ENCODE peak calls at places on chromosome 7, in six cellular contexts. M, Z, W, O, J and D are unnamed samples.

GRCh38 chr7:100022621-100023020 is 7.2 kb downstream of the ZKSCAN1 start:
- DNase-seq in O (no peak), M (no peak), W (no peak), Z (no peak), J (peak), D (no peak)

GRCh38 chr7:51124321-51124720 is 192.3 kb downstream of the COBL start:
- DNase-seq in J (no peak), O (no peak), M (no peak), Z (no peak), W (no peak), D (no peak)

GRCh38 chr7:117751775-117752174 is 121.5 kb downstream of the CTTNBP2 start:
- DNase-seq in M (no peak), Z (no peak), W (no peak), J (no peak), O (no peak), D (no peak)

GRCh38 chr7:158017226-158018060 is 570.2 kb downstream of the PTPRN2 start:
- DNase-seq in W (no peak), J (no peak), M (no peak), Z (no peak), O (no peak), D (no peak)

GRCh38 chr7:27640914-27641570 is 21.6 kb downstream of the HIBADH start:
- DNase-seq in Z (no peak), W (no peak), O (no peak), M (no peak), J (peak), D (peak)

GRCh38 chr7:29588900-29589696 is 25.5 kb downstream of the PRR15 start:
- DNase-seq in W (peak), O (no peak), M (no peak), J (peak), Z (peak), D (peak)

GRCh38 chr7:8082762-8083161 is 114.2 kb downstream of the GLCCI1 start:
- DNase-seq in J (no peak), M (no peak), Z (no peak), W (no peak), O (no peak), D (no peak)

GRCh38 chr7:157691521-157692155 is 354.8 kb downstream of the DNAJB6 start:
- DNase-seq in J (no peak), O (peak), Z (peak), W (no peak), M (no peak), D (no peak)

GRCh38 chr7:128908750-128909385 is 1.6 kb downstream of the KCP start:
- DNase-seq in W (no peak), Z (peak), O (no peak), J (no peak), M (no peak), D (no peak)

GRCh38 chr7:155825346-155825745 is 13.1 kb upstream of the SHH start:
- DNase-seq in W (no peak), Z (no peak), O (no peak), J (no peak), M (no peak), D (no peak)

GRCh38 chr7:41047789-41048191 is 655.1 kb downstream of the INHBA start:
- DNase-seq in O (no peak), Z (no peak), M (no peak), W (peak), J (peak), D (peak)

GRCh38 chr7:7613210-7613609 is 27.3 kb upstream of the UMAD1 start:
- DNase-seq in Z (no peak), M (no peak), W (no peak), J (no peak), O (no peak), D (no peak)

GRCh38 chr7:1666779-1667565 is 3.1 kb upstream of the ELFN1 start:
- DNase-seq in Z (peak), W (peak), O (peak), M (no peak), J (no peak), D (no peak)

GRCh38 chr7:132066776-132067175 is 509.5 kb downstream of the PLXNA4 start:
- DNase-seq in J (no peak), W (peak), M (no peak), Z (no peak), O (no peak), D (peak)

GRCh38 chr7:33012364-33012763 is 50.2 kb downstream of the NT5C3A start:
- DNase-seq in W (no peak), Z (no peak), M (no peak), O (no peak), J (no peak), D (no peak)

GRCh38 chr7:142592664-142593063 is 156.6 kb upstream of the PRSS1 start:
- DNase-seq in M (no peak), Z (no peak), J (peak), W (no peak), O (no peak), D (no peak)

GRCh38 chr7:14133752-14134151 is 144.3 kb upstream of the ETV1 start:
- DNase-seq in M (no peak), Z (no peak), O (no peak), W (peak), J (peak), D (no peak)

GRCh38 chr7:140214075-140214684 is 37.4 kb upstream of the KDM7A start:
- DNase-seq in O (no peak), M (no peak), Z (no peak), W (no peak), J (peak), D (peak)

GRCh38 chr7:51160411-51160810 is 156.2 kb downstream of the COBL start:
- DNase-seq in J (no peak), M (no peak), W (no peak), Z (no peak), O (no peak), D (no peak)

GRCh38 chr7:37441405-37441797 is 7.3 kb downstream of the ELMO1 start:
- DNase-seq in W (no peak), O (no peak), J (no peak), Z (no peak), M (no peak), D (no peak)

GRCh38 chr7:28183627-28184026 is 3.0 kb upstream of the JAZF1 start:
- DNase-seq in M (no peak), J (no peak), W (no peak), Z (no peak), O (no peak), D (peak)

GRCh38 chr7:107865956-107866775 is 24.8 kb upstream of the DLD start:
- DNase-seq in W (peak), J (no peak), Z (no peak), O (no peak), M (no peak), D (no peak)

GRCh38 chr7:135672560-135673359 is 10.4 kb downstream of the STMP1 start:
- DNase-seq in M (no peak), W (peak), J (peak), Z (no peak), O (peak), D (peak)

GRCh38 chr7:132580717-132581285 is 4.5 kb upstream of the PLXNA4 start:
- DNase-seq in Z (peak), W (peak), J (peak), M (no peak), O (peak), D (peak)

GRCh38 chr7:149598721-149599308 is 101.2 kb upstream of the ZNF746 start:
- DNase-seq in W (peak), J (peak), M (no peak), O (no peak), Z (peak), D (peak)

GRCh38 chr7:55094122-55094690 is 75.4 kb downstream of the EGFR start:
- DNase-seq in J (no peak), O (no peak), Z (no peak), M (no peak), W (no peak), D (no peak)

GRCh38 chr7:12913002-12913401 is 225.6 kb downstream of the ARL4A start:
- DNase-seq in J (peak), M (no peak), O (no peak), Z (no peak), W (no peak), D (no peak)
- H3K14ac ChIP-seq in J (no peak), M (no peak), O (no peak), Z (no peak), W (no peak), D (no peak)

GRCh38 chr7:46032353-46032752 is 111.3 kb upstream of the IGFBP3 start:
- DNase-seq in O (no peak), M (no peak), Z (no peak), J (peak), W (no peak), D (no peak)
- H3K14ac ChIP-seq in O (no peak), M (no peak), Z (no peak), J (no peak), W (no peak), D (no peak)

DNA sequence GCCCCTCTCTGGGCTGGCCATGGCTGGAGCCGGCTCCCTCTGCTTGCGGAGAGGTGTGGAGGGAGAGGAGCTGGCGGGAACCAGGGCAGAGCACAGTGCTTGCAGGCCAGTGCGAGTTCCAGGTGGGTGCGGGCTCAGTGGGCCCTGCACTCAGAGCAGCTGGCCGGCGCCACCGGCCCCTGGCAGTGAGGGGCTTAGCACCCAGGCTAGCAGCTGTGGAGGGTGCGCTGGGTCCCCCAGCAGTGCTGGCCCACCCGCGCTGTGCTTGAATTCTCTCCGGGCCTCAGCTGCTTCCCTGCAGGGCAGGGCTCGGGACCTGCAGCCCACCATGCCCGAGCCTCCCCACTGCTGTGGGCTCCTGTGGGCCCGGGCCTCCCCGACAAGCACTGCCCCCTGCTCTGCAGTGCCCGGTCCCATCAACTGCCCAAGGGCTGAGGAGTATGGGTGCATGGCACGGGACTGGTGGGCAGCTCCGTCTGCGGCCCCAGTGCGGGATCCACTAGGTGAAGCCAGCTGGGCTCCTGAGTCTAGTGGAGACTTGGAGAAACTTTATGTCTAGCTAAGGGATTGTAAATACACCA is 61.2 kb upstream of the AGR3 start:
- DNase-seq in Z (no peak), J (no peak), O (no peak), W (no peak), M (no peak), D (no peak)
- H3K14ac ChIP-seq in Z (no peak), J (no peak), O (no peak), W (no peak), M (no peak), D (no peak)

DNA sequence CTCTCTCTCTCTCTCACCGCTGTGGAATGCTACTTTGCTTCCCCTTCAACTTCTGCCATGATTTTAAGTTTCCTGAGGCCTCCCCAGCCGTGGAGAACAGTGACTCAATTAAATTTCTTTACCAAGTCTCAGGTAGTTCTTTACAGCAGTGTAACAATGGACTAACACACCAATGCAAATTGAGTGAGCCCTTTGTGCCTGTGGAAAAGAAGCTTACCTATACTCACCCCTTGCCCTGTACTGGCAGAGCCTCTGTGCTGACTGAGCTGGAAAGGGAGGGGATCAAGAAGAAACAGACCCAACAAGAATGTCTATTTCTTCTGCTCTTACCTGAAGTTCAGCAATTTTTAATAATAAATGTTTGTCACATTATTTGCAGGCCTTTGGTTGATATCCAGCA is 642.4 kb upstream of the KCND2 start:
- DNase-seq in Z (no peak), J (no peak), W (no peak), O (no peak), M (no peak), D (no peak)
- H3K14ac ChIP-seq in Z (no peak), J (no peak), W (no peak), O (no peak), M (no peak), D (no peak)

GRCh38 chr7:70721500-70721899 is 410.4 kb upstream of the GALNT17 start:
- DNase-seq in J (no peak), M (no peak), W (no peak), Z (no peak), O (no peak), D (no peak)

GRCh38 chr7:70719120-70719519 is 412.8 kb upstream of the GALNT17 start:
- DNase-seq in Z (no peak), J (no peak), O (no peak), W (no peak), M (no peak), D (no peak)

GRCh38 chr7:70723339-70723738 is 408.6 kb upstream of the GALNT17 start:
- DNase-seq in W (no peak), O (no peak), M (no peak), Z (no peak), J (no peak), D (no peak)

GRCh38 chr7:70717553-70718248 is 414.2 kb upstream of the GALNT17 start:
- DNase-seq in J (no peak), Z (no peak), W (no peak), O (no peak), M (no peak), D (no peak)

DNA sequence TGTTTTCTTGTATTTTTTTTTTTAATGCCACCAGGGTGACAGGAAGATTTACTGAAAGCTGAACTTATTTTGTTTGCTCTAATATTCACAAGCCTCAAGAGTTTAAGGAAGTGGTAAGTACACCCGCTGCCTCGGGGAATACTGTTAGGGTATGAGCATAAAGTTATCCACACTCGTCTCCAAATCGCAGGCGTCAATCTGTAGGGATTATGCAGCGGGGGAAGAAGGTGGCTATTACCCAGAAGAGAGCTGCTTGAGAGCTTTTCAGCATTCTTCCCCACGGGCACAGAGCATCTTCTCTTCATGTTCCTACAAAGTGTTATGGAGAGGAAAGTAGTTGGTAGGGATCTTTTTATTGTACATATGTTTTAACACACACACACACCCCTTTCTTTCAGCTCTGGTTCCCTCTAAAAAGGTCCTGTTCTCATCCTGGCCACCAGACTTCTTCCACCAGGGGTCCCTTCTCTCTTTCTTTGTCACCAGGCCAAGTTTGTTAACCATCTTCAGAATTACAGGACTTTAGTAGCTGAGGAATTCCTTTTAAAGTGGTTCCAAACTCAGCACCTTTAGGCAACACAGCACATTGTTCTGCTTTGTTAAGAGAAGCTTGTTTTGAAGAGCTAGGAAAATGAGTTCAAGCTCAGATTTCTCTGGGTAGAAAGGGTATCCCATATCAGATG is 411.6 kb upstream of the GALNT17 start:
- DNase-seq in J (no peak), W (no peak), O (no peak), M (no peak), Z (no peak), D (no peak)
- H3K14ac ChIP-seq in J (no peak), W (no peak), O (no peak), M (no peak), Z (no peak), D (no peak)

GRCh38 chr7:77180990-77181595 is 18.5 kb downstream of the FGL2 start:
- DNase-seq in W (no peak), O (no peak), Z (no peak), J (peak), M (no peak), D (no peak)
- H3K14ac ChIP-seq in W (no peak), O (no peak), Z (no peak), J (no peak), M (no peak), D (no peak)

GRCh38 chr7:31263363-31263762 is 77.2 kb downstream of the NEUROD6 start:
- DNase-seq in Z (no peak), O (no peak), M (no peak), J (no peak), W (no peak), D (no peak)

GRCh38 chr7:31258391-31258790 is 82.1 kb downstream of the NEUROD6 start:
- DNase-seq in O (no peak), Z (no peak), W (no peak), J (no peak), M (no peak), D (no peak)

DNA sequence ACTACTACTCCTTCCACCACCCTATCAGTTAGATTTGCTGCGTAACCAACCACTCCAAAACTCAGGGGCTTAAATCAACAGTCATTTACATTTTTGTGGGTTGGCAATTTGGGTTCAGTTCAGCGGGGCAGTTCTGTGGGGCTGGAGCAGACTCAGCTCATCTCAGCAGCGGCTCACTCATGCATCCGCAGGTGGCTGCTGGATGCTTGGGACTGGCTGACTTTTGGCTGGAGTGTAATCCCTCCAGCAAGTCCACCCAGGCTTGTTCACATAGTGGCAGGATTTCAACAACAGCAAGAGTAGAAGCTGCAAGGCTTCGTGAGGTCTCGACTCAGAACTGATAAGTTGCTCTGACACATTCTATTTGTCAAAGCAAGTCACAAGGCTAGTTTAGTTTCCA is 79.2 kb downstream of the NEUROD6 start:
- DNase-seq in O (no peak), M (no peak), J (no peak), W (no peak), Z (no peak), D (no peak)
- H3K14ac ChIP-seq in O (no peak), M (no peak), J (no peak), W (no peak), Z (no peak), D (no peak)

DNA sequence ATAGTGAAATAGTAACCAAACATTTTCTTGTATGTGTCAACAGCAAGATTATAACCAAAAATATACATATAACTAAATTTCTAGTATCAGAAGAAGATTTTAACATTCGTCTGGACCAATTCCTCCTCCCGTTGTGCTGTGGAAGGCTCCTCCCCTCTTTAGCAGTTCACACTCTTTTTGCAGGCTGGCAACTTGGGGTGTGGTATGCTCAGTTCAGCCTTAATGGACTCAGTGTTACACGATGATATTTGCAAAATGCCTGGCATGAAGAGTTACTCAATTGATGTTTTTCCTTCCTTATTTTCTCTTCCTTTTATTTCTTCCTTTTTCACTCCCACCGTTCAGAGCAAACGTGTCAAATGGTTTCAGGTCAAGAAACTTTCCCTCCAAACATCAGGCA is 248.3 kb downstream of the PHF14 start:
- DNase-seq in J (no peak), M (no peak), Z (no peak), O (no peak), W (no peak), D (no peak)
- H3K14ac ChIP-seq in J (no peak), M (no peak), Z (no peak), O (no peak), W (no peak), D (no peak)

DNA sequence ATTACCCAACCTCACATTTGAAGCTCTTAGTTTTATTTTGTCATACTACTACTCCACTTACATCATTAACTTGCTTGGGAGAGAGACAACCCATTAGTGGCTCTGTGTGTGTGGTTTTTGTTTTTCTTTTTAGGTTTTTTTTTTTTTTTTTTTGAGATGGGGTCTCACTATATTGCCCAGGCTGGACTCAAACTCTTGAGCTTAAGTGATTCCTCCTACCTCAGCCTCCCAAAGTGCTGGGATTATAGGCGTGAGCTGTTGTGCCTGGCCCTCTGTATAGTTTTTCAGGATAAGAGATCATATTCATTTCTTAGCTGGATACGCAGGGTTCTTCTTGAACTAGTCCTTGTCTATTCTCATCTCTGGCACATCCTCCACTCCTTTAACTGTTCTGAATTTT is 41.1 kb downstream of the KMT2E start:
- DNase-seq in J (no peak), W (no peak), O (no peak), M (no peak), Z (no peak), D (no peak)
- H3K14ac ChIP-seq in J (no peak), W (no peak), O (no peak), M (no peak), Z (no peak), D (no peak)